ENCODE peak calls at places on chromosome 10, in six cellular contexts. One of them, this sample, is unnamed.

GRCh38 chr10:101066890-101067355 is 5.1 kb downstream of the KAZALD1 start:
- DNase-seq in H1: no peak
- DNase-seq in HepG2: no peak
- DNase-seq in K562: no peak
- DNase-seq in GM12878: no peak
- DNase-seq in HCT116: no peak
- DNase-seq in this sample: no peak

GRCh38 chr10:75404335-75405200 is 3.0 kb upstream of the ZNF503 start:
- DNase-seq in H1: no peak
- DNase-seq in HepG2: peak; percentile 67
- DNase-seq in K562: no peak
- DNase-seq in GM12878: no peak
- DNase-seq in HCT116: no peak
- DNase-seq in this sample: no peak

GRCh38 chr10:7610651-7611389 is 55.9 kb downstream of the ITIH5 start:
- DNase-seq in H1: no peak
- DNase-seq in HepG2: no peak
- DNase-seq in K562: no peak
- DNase-seq in GM12878: no peak
- DNase-seq in HCT116: peak; percentile 7
- DNase-seq in this sample: no peak

GRCh38 chr10:47364366-47364765 is 16.2 kb downstream of the RBP3 start:
- DNase-seq in H1: no peak
- DNase-seq in HepG2: no peak
- DNase-seq in K562: no peak
- DNase-seq in GM12878: no peak
- DNase-seq in HCT116: no peak
- DNase-seq in this sample: no peak

GRCh38 chr10:131676971-131677421 is 223.8 kb upstream of the PPP2R2D start:
- DNase-seq in H1: peak; percentile 70
- DNase-seq in HepG2: no peak
- DNase-seq in K562: no peak
- DNase-seq in GM12878: no peak
- DNase-seq in HCT116: no peak
- DNase-seq in this sample: peak; percentile 82

GRCh38 chr10:3856593-3856992 is 71.6 kb upstream of the KLF6 start:
- DNase-seq in H1: no peak
- DNase-seq in HepG2: no peak
- DNase-seq in K562: no peak
- DNase-seq in GM12878: no peak
- DNase-seq in HCT116: no peak
- DNase-seq in this sample: no peak

GRCh38 chr10:120492366-120492765 is 35.3 kb downstream of the PLPP4 start:
- DNase-seq in H1: no peak
- DNase-seq in HepG2: no peak
- DNase-seq in K562: no peak
- DNase-seq in GM12878: no peak
- DNase-seq in HCT116: no peak
- DNase-seq in this sample: no peak

GRCh38 chr10:119424591-119424975 is 117.9 kb downstream of the RGS10 start:
- DNase-seq in H1: no peak
- DNase-seq in HepG2: no peak
- DNase-seq in K562: no peak
- DNase-seq in GM12878: no peak
- DNase-seq in HCT116: no peak
- DNase-seq in this sample: no peak

GRCh38 chr10:114538544-114538906 is 119.5 kb downstream of the ABLIM1 start:
- DNase-seq in H1: no peak
- DNase-seq in HepG2: no peak
- DNase-seq in K562: no peak
- DNase-seq in GM12878: no peak
- DNase-seq in HCT116: no peak
- DNase-seq in this sample: no peak

GRCh38 chr10:20953120-20953519 is 56.0 kb upstream of the NEBL start:
- DNase-seq in H1: no peak
- DNase-seq in HepG2: no peak
- DNase-seq in K562: no peak
- DNase-seq in GM12878: no peak
- DNase-seq in HCT116: no peak
- DNase-seq in this sample: no peak

GRCh38 chr10:26213157-26213780 is 3.3 kb upstream of the GAD2 start:
- DNase-seq in H1: no peak
- DNase-seq in HepG2: no peak
- DNase-seq in K562: no peak
- DNase-seq in GM12878: no peak
- DNase-seq in HCT116: no peak
- DNase-seq in this sample: no peak

GRCh38 chr10:78960316-78960800 is 108.4 kb upstream of the ZMIZ1 start:
- DNase-seq in H1: no peak
- DNase-seq in HepG2: no peak
- DNase-seq in K562: no peak
- DNase-seq in GM12878: no peak
- DNase-seq in HCT116: no peak
- DNase-seq in this sample: no peak

DNA sequence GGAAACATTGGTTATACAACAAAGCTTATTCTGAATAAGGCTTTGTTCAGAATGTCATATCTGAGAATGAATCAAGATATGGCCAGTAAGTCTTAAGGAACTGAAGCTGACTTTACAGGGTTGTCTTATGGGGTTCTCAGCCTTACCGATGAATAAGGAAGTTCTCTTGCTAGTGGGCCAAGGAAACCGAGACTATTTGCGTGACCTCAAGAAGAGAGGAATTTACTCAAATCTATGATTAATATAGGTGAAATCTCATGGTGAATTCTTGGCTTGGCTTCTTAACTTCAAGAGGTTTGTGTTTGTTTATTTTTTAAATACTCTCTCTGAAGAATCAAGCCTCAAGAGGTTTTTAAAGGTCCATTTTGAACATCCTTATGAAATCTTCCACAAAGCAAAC is 4.7 kb upstream of the MRLN start:
- DNase-seq in H1: no peak
- DNase-seq in HepG2: no peak
- DNase-seq in K562: no peak
- DNase-seq in GM12878: no peak
- DNase-seq in HCT116: no peak
- DNase-seq in this sample: no peak
- TF ChIP-seq ZNF274 in H1: no peak
- TF ChIP-seq ZNF274 in HepG2: no peak
- TF ChIP-seq ZNF274 in K562: no peak
- TF ChIP-seq ZNF274 in GM12878: no peak
- TF ChIP-seq ZNF274 in HCT116: no peak
- TF ChIP-seq ZNF274 in this sample: no peak

DNA sequence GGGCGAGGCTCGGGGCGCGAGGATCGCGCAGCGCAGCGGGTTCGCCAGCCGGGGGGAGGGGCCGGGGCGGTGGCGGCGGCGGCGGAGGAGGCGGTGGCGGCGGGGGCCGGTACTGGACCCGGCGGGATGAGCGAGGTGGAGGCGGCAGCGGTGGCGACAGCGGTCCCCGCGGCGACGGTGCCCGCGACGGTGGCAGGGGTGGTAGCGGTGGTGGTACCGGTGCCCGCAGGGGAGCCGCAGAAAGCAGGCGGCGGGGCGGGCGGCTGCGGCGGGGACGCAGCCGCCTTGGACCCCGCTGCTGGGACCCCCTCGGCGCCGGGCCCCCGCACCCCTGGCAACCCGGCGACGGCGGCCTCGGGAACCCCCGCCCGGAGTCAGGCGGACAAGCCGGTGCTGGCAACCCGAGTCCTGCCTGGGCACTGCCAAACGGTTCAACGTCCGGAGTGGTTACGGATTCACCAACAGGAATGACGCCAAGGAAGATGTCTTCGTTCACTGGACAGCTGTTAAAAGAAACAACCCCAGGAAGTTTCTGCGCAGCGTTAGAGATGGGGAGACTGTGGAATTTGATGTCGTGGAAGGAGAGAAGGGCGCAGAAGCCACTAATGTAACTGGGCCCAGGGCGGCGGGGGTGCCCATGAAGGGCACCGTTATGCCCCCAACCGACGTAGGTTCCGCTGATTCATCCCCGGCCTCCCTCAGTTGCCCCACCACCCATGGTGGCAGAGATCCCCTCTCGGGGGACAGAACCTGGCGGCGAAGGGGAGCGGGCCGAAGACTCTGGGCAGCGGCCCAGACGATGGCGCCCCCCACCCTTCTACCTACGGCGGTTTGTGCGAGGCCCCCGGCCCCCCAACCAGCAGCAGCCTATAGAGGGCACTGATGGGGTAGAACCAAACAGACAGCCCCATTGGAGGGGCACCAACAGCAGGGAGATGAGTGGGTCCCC is 100.3 kb upstream of the CPXM2 start:
- DNase-seq in H1: no peak
- DNase-seq in HepG2: no peak
- DNase-seq in K562: no peak
- DNase-seq in GM12878: no peak
- DNase-seq in HCT116: no peak
- DNase-seq in this sample: no peak
- TF ChIP-seq ZNF274 in H1: no peak
- TF ChIP-seq ZNF274 in HepG2: no peak
- TF ChIP-seq ZNF274 in K562: no peak
- TF ChIP-seq ZNF274 in GM12878: no peak
- TF ChIP-seq ZNF274 in HCT116: no peak
- TF ChIP-seq ZNF274 in this sample: no peak

GRCh38 chr10:43649149-43649523 is 455 bp upstream of the ZNF32 start:
- DNase-seq in H1: no peak
- DNase-seq in HepG2: no peak
- DNase-seq in K562: no peak
- DNase-seq in GM12878: no peak
- DNase-seq in HCT116: no peak
- DNase-seq in this sample: no peak
- TF ChIP-seq ZNF274 in H1: no peak
- TF ChIP-seq ZNF274 in HepG2: no peak
- TF ChIP-seq ZNF274 in K562: no peak
- TF ChIP-seq ZNF274 in GM12878: no peak
- TF ChIP-seq ZNF274 in HCT116: no peak
- TF ChIP-seq ZNF274 in this sample: no peak

DNA sequence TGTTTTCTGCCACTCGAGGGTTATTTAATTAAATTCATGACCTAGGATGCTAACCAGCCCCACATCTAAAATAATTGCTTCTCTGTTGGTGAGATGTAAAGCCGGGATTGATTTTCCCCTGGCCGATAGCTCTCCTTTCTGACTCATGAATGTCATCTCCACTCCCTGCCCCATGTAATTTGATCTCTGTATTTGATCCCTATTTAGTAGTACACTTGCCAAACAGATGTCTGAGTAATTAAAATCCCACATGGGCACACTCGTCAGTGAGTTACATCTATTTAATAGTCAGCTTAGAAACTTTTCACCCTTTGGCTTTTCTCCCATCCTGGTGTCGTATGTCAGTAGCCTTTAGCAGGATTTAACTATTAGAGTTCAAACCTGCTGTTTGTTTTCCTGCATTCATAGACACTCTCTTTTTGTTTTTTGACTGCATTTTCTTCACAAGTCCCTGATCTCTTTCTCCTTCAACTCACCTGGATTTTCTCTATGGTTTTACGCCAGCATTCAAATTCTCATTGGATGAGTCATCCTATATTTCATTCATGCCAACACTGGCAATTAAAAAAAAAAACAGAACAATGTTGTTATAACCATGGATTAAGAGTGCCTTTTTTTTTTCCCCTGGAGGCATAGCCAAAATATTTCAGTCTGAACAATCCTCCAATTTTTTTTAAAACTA is 82.7 kb downstream of the SPAG6 start:
- DNase-seq in H1: no peak
- DNase-seq in HepG2: no peak
- DNase-seq in K562: peak; percentile 17
- DNase-seq in GM12878: no peak
- DNase-seq in HCT116: peak; percentile 92
- DNase-seq in this sample: no peak
- TF ChIP-seq ZNF274 in H1: no peak
- TF ChIP-seq ZNF274 in HepG2: no peak
- TF ChIP-seq ZNF274 in K562: no peak
- TF ChIP-seq ZNF274 in GM12878: no peak
- TF ChIP-seq ZNF274 in HCT116: no peak
- TF ChIP-seq ZNF274 in this sample: no peak

GRCh38 chr10:92268763-92269162 is 22.1 kb downstream of the CPEB3 start:
- DNase-seq in H1: no peak
- DNase-seq in HepG2: no peak
- DNase-seq in K562: no peak
- DNase-seq in GM12878: no peak
- DNase-seq in HCT116: no peak
- DNase-seq in this sample: no peak

GRCh38 chr10:92267343-92267742 is 23.5 kb downstream of the CPEB3 start:
- DNase-seq in H1: no peak
- DNase-seq in HepG2: no peak
- DNase-seq in K562: no peak
- DNase-seq in GM12878: no peak
- DNase-seq in HCT116: no peak
- DNase-seq in this sample: no peak

GRCh38 chr10:92265687-92266258 is 25.1 kb downstream of the CPEB3 start:
- DNase-seq in H1: no peak
- DNase-seq in HepG2: no peak
- DNase-seq in K562: no peak
- DNase-seq in GM12878: no peak
- DNase-seq in HCT116: no peak
- DNase-seq in this sample: no peak

GRCh38 chr10:92264249-92264648 is 26.6 kb downstream of the CPEB3 start:
- DNase-seq in H1: no peak
- DNase-seq in HepG2: no peak
- DNase-seq in K562: no peak
- DNase-seq in GM12878: no peak
- DNase-seq in HCT116: no peak
- DNase-seq in this sample: no peak

GRCh38 chr10:92263396-92263795 is 27.5 kb downstream of the CPEB3 start:
- DNase-seq in H1: no peak
- DNase-seq in HepG2: no peak
- DNase-seq in K562: no peak
- DNase-seq in GM12878: no peak
- DNase-seq in HCT116: no peak
- DNase-seq in this sample: no peak
- TF ChIP-seq ZNF274 in H1: no peak
- TF ChIP-seq ZNF274 in HepG2: no peak
- TF ChIP-seq ZNF274 in K562: no peak
- TF ChIP-seq ZNF274 in GM12878: no peak
- TF ChIP-seq ZNF274 in HCT116: no peak
- TF ChIP-seq ZNF274 in this sample: no peak